ENCODE peak calls at places on chromosomes 12 and 14, in six cellular contexts. One of them, this sample, is unnamed.

GRCh38 chr14:63174760-63175191 is 29.5 kb upstream of the RHOJ start:
- DNase-seq in cardiac fibroblast: peak
- DNase-seq in left lung: no peak
- DNase-seq in BJ: peak
- DNase-seq in AG04450: peak
- DNase-seq in ovary: peak
- DNase-seq in this sample: no peak

GRCh38 chr14:102805454-102805891 is 28.2 kb downstream of the TRAF3 start:
- DNase-seq in cardiac fibroblast: peak
- DNase-seq in left lung: no peak
- DNase-seq in BJ: no peak
- DNase-seq in AG04450: no peak
- DNase-seq in ovary: no peak
- DNase-seq in this sample: peak

GRCh38 chr12:100793182-100793581 is 1.4 kb upstream of the ANO4 start:
- DNase-seq in cardiac fibroblast: peak
- DNase-seq in left lung: no peak
- DNase-seq in BJ: peak
- DNase-seq in AG04450: no peak
- DNase-seq in ovary: no peak
- DNase-seq in this sample: peak

GRCh38 chr12:85413266-85413665 is 133.2 kb downstream of the ALX1 start:
- DNase-seq in cardiac fibroblast: peak
- DNase-seq in left lung: no peak
- DNase-seq in BJ: no peak
- DNase-seq in AG04450: no peak
- DNase-seq in ovary: no peak
- DNase-seq in this sample: no peak

GRCh38 chr12:121132601-121133481 is at the start of gene P2RX7:
- DNase-seq in cardiac fibroblast: peak
- DNase-seq in left lung: peak
- DNase-seq in BJ: peak
- DNase-seq in AG04450: no peak
- DNase-seq in ovary: peak
- DNase-seq in this sample: peak

GRCh38 chr14:85217412-85217811 is 312.5 kb upstream of the FLRT2 start:
- DNase-seq in cardiac fibroblast: no peak
- DNase-seq in left lung: no peak
- DNase-seq in BJ: peak
- DNase-seq in AG04450: peak
- DNase-seq in ovary: no peak
- DNase-seq in this sample: no peak

GRCh38 chr14:56487090-56487667 is 92.4 kb upstream of the TMEM260 start:
- DNase-seq in cardiac fibroblast: peak
- DNase-seq in left lung: no peak
- DNase-seq in BJ: no peak
- DNase-seq in AG04450: no peak
- DNase-seq in ovary: no peak
- DNase-seq in this sample: no peak

GRCh38 chr12:5458229-5459050 is 26.5 kb downstream of the NTF3 start:
- DNase-seq in cardiac fibroblast: no peak
- DNase-seq in left lung: no peak
- DNase-seq in BJ: no peak
- DNase-seq in AG04450: no peak
- DNase-seq in ovary: no peak
- DNase-seq in this sample: no peak

GRCh38 chr12:25557830-25558436 is 4.8 kb upstream of the LMNTD1 start:
- DNase-seq in cardiac fibroblast: peak
- DNase-seq in left lung: no peak
- DNase-seq in BJ: no peak
- DNase-seq in AG04450: no peak
- DNase-seq in ovary: no peak
- DNase-seq in this sample: no peak

GRCh38 chr14:93332032-93332852 is 594 bp downstream of the BTBD7 start:
- DNase-seq in cardiac fibroblast: peak
- DNase-seq in left lung: peak
- DNase-seq in BJ: no peak
- DNase-seq in AG04450: no peak
- DNase-seq in ovary: no peak
- DNase-seq in this sample: no peak

GRCh38 chr14:87888136-87888999 is 104.6 kb downstream of the GALC start:
- DNase-seq in cardiac fibroblast: peak
- DNase-seq in left lung: no peak
- DNase-seq in BJ: no peak
- DNase-seq in AG04450: no peak
- DNase-seq in ovary: no peak
- DNase-seq in this sample: no peak

GRCh38 chr12:69900720-69901131 is 75.7 kb downstream of the MYRFL start:
- DNase-seq in cardiac fibroblast: peak
- DNase-seq in left lung: no peak
- DNase-seq in BJ: no peak
- DNase-seq in AG04450: no peak
- DNase-seq in ovary: peak
- DNase-seq in this sample: no peak

GRCh38 chr14:24146978-24147760 is at the start of gene RNF31:
- DNase-seq in cardiac fibroblast: peak
- DNase-seq in left lung: peak
- DNase-seq in BJ: peak
- DNase-seq in AG04450: peak
- DNase-seq in ovary: peak
- DNase-seq in this sample: peak

GRCh38 chr12:127101086-127101485 is 1165.9 kb upstream of the TMEM132C start:
- DNase-seq in cardiac fibroblast: no peak
- DNase-seq in left lung: no peak
- DNase-seq in BJ: no peak
- DNase-seq in AG04450: no peak
- DNase-seq in ovary: no peak
- DNase-seq in this sample: no peak

GRCh38 chr14:65808390-65808789 is 395.9 kb downstream of the FUT8 start:
- DNase-seq in cardiac fibroblast: no peak
- DNase-seq in left lung: no peak
- DNase-seq in BJ: no peak
- DNase-seq in AG04450: no peak
- DNase-seq in ovary: no peak
- DNase-seq in this sample: no peak

GRCh38 chr12:111788178-111788654 is 21.5 kb downstream of the ALDH2 start:
- DNase-seq in cardiac fibroblast: peak
- DNase-seq in left lung: peak
- DNase-seq in BJ: no peak
- DNase-seq in AG04450: no peak
- DNase-seq in ovary: no peak
- DNase-seq in this sample: peak

GRCh38 chr14:100730530-100730929 is 3.8 kb downstream of the DLK1 start:
- DNase-seq in cardiac fibroblast: no peak
- DNase-seq in left lung: no peak
- DNase-seq in BJ: no peak
- DNase-seq in AG04450: no peak
- DNase-seq in ovary: peak
- DNase-seq in this sample: no peak

GRCh38 chr14:59306775-59307174 is 118.3 kb downstream of the DAAM1 start:
- DNase-seq in cardiac fibroblast: peak
- DNase-seq in left lung: no peak
- DNase-seq in BJ: no peak
- DNase-seq in AG04450: no peak
- DNase-seq in ovary: no peak
- DNase-seq in this sample: no peak

GRCh38 chr12:75754141-75754540 is 242.7 kb upstream of the KRR1 start:
- DNase-seq in cardiac fibroblast: no peak
- DNase-seq in left lung: no peak
- DNase-seq in BJ: no peak
- DNase-seq in AG04450: no peak
- DNase-seq in ovary: no peak
- DNase-seq in this sample: no peak

GRCh38 chr12:10553148-10553547 is 47.5 kb downstream of the EIF2S3B start:
- DNase-seq in cardiac fibroblast: no peak
- DNase-seq in left lung: no peak
- DNase-seq in BJ: no peak
- DNase-seq in AG04450: no peak
- DNase-seq in ovary: no peak
- DNase-seq in this sample: no peak

GRCh38 chr12:46209165-46209564 is 59.7 kb downstream of the SLC38A1 start:
- DNase-seq in cardiac fibroblast: peak
- DNase-seq in left lung: no peak
- DNase-seq in BJ: no peak
- DNase-seq in AG04450: no peak
- DNase-seq in ovary: no peak
- DNase-seq in this sample: peak

GRCh38 chr14:103941973-103942736 is at the start of gene RD3L:
- DNase-seq in cardiac fibroblast: no peak
- DNase-seq in left lung: no peak
- DNase-seq in BJ: no peak
- DNase-seq in AG04450: no peak
- DNase-seq in ovary: no peak
- DNase-seq in this sample: no peak

GRCh38 chr14:103948442-103948841 is 6.1 kb upstream of the RD3L start:
- DNase-seq in cardiac fibroblast: no peak
- DNase-seq in left lung: no peak
- DNase-seq in BJ: no peak
- DNase-seq in AG04450: no peak
- DNase-seq in ovary: no peak
- DNase-seq in this sample: no peak

GRCh38 chr14:103941462-103941861 is 867 bp downstream of the RD3L start:
- DNase-seq in cardiac fibroblast: no peak
- DNase-seq in left lung: no peak
- DNase-seq in BJ: no peak
- DNase-seq in AG04450: no peak
- DNase-seq in ovary: no peak
- DNase-seq in this sample: no peak

GRCh38 chr14:103946975-103947374 is 4.6 kb upstream of the RD3L start:
- DNase-seq in cardiac fibroblast: no peak
- DNase-seq in left lung: no peak
- DNase-seq in BJ: no peak
- DNase-seq in AG04450: no peak
- DNase-seq in ovary: no peak
- DNase-seq in this sample: no peak

GRCh38 chr14:103943673-103944072 is 1.3 kb upstream of the RD3L start:
- DNase-seq in cardiac fibroblast: no peak
- DNase-seq in left lung: no peak
- DNase-seq in BJ: no peak
- DNase-seq in AG04450: no peak
- DNase-seq in ovary: no peak
- DNase-seq in this sample: no peak
- H3K4me3 ChIP-seq in cardiac fibroblast: no peak
- H3K4me3 ChIP-seq in left lung: no peak
- H3K4me3 ChIP-seq in BJ: no peak
- H3K4me3 ChIP-seq in AG04450: no peak
- H3K4me3 ChIP-seq in ovary: no peak
- H3K4me3 ChIP-seq in this sample: no peak

GRCh38 chr14:45990252-45990651 is 661.3 kb downstream of the RPL10L start:
- DNase-seq in cardiac fibroblast: peak
- DNase-seq in left lung: no peak
- DNase-seq in BJ: no peak
- DNase-seq in AG04450: no peak
- DNase-seq in ovary: no peak
- DNase-seq in this sample: no peak
- TF ChIP-seq CTCF in cardiac fibroblast: peak
- TF ChIP-seq CTCF in left lung: no peak
- TF ChIP-seq CTCF in BJ: no peak
- TF ChIP-seq CTCF in AG04450: peak
- TF ChIP-seq CTCF in ovary: no peak
- TF ChIP-seq CTCF in this sample: peak

GRCh38 chr14:91420686-91421085 is 3.1 kb upstream of the CCDC88C start:
- DNase-seq in cardiac fibroblast: no peak
- DNase-seq in left lung: no peak
- DNase-seq in BJ: no peak
- DNase-seq in AG04450: no peak
- DNase-seq in ovary: no peak
- DNase-seq in this sample: no peak

GRCh38 chr14:91418387-91419043 is 895 bp upstream of the CCDC88C start:
- DNase-seq in cardiac fibroblast: peak
- DNase-seq in left lung: peak
- DNase-seq in BJ: no peak
- DNase-seq in AG04450: no peak
- DNase-seq in ovary: peak
- DNase-seq in this sample: no peak

GRCh38 chr14:91417983-91418386 is 365 bp upstream of the CCDC88C start:
- DNase-seq in cardiac fibroblast: no peak
- DNase-seq in left lung: no peak
- DNase-seq in BJ: no peak
- DNase-seq in AG04450: no peak
- DNase-seq in ovary: no peak
- DNase-seq in this sample: no peak

GRCh38 chr14:91419044-91419397 is 1.4 kb upstream of the CCDC88C start:
- DNase-seq in cardiac fibroblast: no peak
- DNase-seq in left lung: no peak
- DNase-seq in BJ: no peak
- DNase-seq in AG04450: no peak
- DNase-seq in ovary: no peak
- DNase-seq in this sample: no peak

DNA sequence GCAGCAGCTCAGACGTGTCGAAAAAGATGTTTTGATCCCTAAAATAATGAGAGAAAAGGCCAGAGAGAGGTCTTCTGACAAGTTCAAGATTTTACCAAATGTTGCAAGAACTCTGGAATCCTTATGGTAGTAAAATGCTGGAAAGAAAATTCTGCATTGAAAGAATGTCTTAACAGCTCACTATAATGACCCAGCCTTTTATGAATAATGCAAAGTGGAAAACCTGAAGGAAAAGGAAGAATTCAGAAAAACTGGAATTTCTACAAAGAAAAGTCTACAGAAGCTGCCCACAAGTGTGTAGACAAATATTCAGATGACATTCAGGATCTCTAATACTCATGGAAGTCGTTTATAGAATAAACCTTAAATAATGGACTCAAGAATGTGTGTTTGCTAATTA is 1.8 kb upstream of the CCDC88C start:
- DNase-seq in cardiac fibroblast: no peak
- DNase-seq in left lung: no peak
- DNase-seq in BJ: no peak
- DNase-seq in AG04450: no peak
- DNase-seq in ovary: no peak
- DNase-seq in this sample: no peak
- H3K4me3 ChIP-seq in cardiac fibroblast: no peak
- H3K4me3 ChIP-seq in left lung: no peak
- H3K4me3 ChIP-seq in BJ: no peak
- H3K4me3 ChIP-seq in AG04450: no peak
- H3K4me3 ChIP-seq in ovary: no peak
- H3K4me3 ChIP-seq in this sample: no peak

GRCh38 chr14:79861111-79861510 is 350.2 kb downstream of the DIO2 start:
- DNase-seq in cardiac fibroblast: peak
- DNase-seq in left lung: no peak
- DNase-seq in BJ: no peak
- DNase-seq in AG04450: no peak
- DNase-seq in ovary: no peak
- DNase-seq in this sample: no peak
- TF ChIP-seq CTCF in cardiac fibroblast: no peak
- TF ChIP-seq CTCF in left lung: no peak
- TF ChIP-seq CTCF in BJ: peak
- TF ChIP-seq CTCF in AG04450: peak
- TF ChIP-seq CTCF in ovary: no peak
- TF ChIP-seq CTCF in this sample: no peak